ENCODE peak calls at places on chromosomes 12 and 14, in four cellular contexts. S is retina, Z is NCI-H1105, G is left cardiac atrium. C is an unnamed sample.
A peak's percentile ranks its signal among the peaks of the same experiment; 100 is the strongest.

GRCh38 chr12:92582466-92582865 is 120.3 kb upstream of the PLEKHG7 start:
- DNase-seq in G (no peak), Z (no peak), S (no peak), C (no peak)

GRCh38 chr14:99137001-99137700 is 134.8 kb downstream of the BCL11B start:
- DNase-seq in Z (no peak), G (no peak), S (no peak), C (peak; percentile 44)

GRCh38 chr14:100341301-100342031 is 18.3 kb downstream of the SLC25A47 start:
- DNase-seq in G (peak; percentile 49), S (no peak), Z (no peak), C (no peak)

GRCh38 chr12:47821346-47821706 is 1.6 kb upstream of the HDAC7 start:
- DNase-seq in Z (no peak), G (no peak), S (no peak), C (no peak)

GRCh38 chr12:52125499-52125900 is 46.0 kb downstream of the SMIM41 start:
- DNase-seq in G (no peak), Z (peak; percentile 36), S (peak; percentile 38), C (no peak)

GRCh38 chr14:79583738-79584405 is 627.4 kb downstream of the DIO2 start:
- DNase-seq in Z (no peak), S (no peak), G (no peak), C (no peak)

GRCh38 chr14:39217214-39217879 is 16.4 kb upstream of the MIA2 start:
- DNase-seq in G (no peak), Z (no peak), S (no peak), C (no peak)

GRCh38 chr12:12201274-12201758 is 65.5 kb downstream of the LRP6 start:
- DNase-seq in G (no peak), S (no peak), Z (no peak), C (no peak)

GRCh38 chr12:26906704-26907103 is 31.1 kb downstream of the INTS13 start:
- DNase-seq in G (no peak), S (no peak), Z (peak; percentile 82), C (no peak)

GRCh38 chr14:49909016-49909415 is 16.1 kb downstream of the ARF6 start:
- DNase-seq in G (no peak), Z (no peak), S (no peak), C (no peak)

GRCh38 chr12:26229910-26230309 is 34.5 kb downstream of the SSPN start:
- DNase-seq in Z (no peak), S (no peak), G (no peak), C (no peak)

GRCh38 chr14:21414137-21414631 is 30.4 kb upstream of the SUPT16H start:
- DNase-seq in G (no peak), Z (no peak), S (no peak), C (no peak)

GRCh38 chr14:66638688-66639087 is 130.7 kb downstream of the GPHN start:
- DNase-seq in Z (no peak), G (no peak), S (no peak), C (no peak)

GRCh38 chr12:29286081-29286800 is 94.7 kb downstream of the ERGIC2 start:
- DNase-seq in S (no peak), G (no peak), Z (no peak), C (no peak)

GRCh38 chr12:56267443-56268071 is 815 bp downstream of the COQ10A start:
- DNase-seq in Z (peak; percentile 14), G (no peak), S (no peak), C (no peak)

GRCh38 chr12:122207391-122207790 is 3.9 kb downstream of the B3GNT4 start:
- DNase-seq in Z (no peak), S (no peak), G (no peak), C (no peak)

GRCh38 chr12:93302331-93303229 is 75.1 kb upstream of the NUDT4 start:
- DNase-seq in Z (no peak), S (no peak), G (no peak), C (no peak)

GRCh38 chr12:89770391-89770790 is 61.8 kb upstream of the ATP2B1 start:
- DNase-seq in Z (no peak), G (no peak), S (no peak), C (no peak)

GRCh38 chr12:102504280-102504679 is 23.9 kb upstream of the IGF1 start:
- DNase-seq in G (no peak), S (no peak), Z (no peak), C (no peak)

GRCh38 chr12:5803532-5803931 is 141.5 kb downstream of the ANO2 start:
- DNase-seq in G (no peak), Z (no peak), S (no peak), C (no peak)

GRCh38 chr14:88411039-88411438 is 25.6 kb downstream of the SPATA7 start:
- DNase-seq in S (no peak), Z (no peak), G (no peak), C (no peak)

GRCh38 chr14:104898870-104899510 is 25.7 kb upstream of the PLD4 start:
- DNase-seq in G (peak; percentile 29), Z (no peak), S (no peak), C (no peak)

GRCh38 chr12:80701388-80701787 is 6.0 kb upstream of the MYF6 start:
- DNase-seq in S (no peak), G (no peak), Z (no peak), C (no peak)

GRCh38 chr12:86838709-86839108 is 582.5 kb upstream of the MGAT4C start:
- DNase-seq in G (no peak), S (peak; percentile 11), Z (no peak), C (no peak)

GRCh38 chr12:21711376-21711775 is 53.7 kb upstream of the LDHB start:
- DNase-seq in Z (no peak), G (no peak), S (no peak), C (no peak)

GRCh38 chr12:64506955-64507354 is 55.0 kb downstream of the TBK1 start:
- DNase-seq in S (no peak), Z (no peak), G (no peak), C (no peak)

GRCh38 chr14:101122114-101122854 is 218.8 kb upstream of the RTL1 start:
- DNase-seq in S (peak; percentile 10), G (peak; percentile 18), Z (no peak), C (no peak)

GRCh38 chr12:116737774-116738657 is at the start of the genes RNFT2 and SPRING1:
- DNase-seq in S (peak; percentile 97), Z (peak; percentile 99), G (peak; percentile 99), C (peak; percentile 99)

GRCh38 chr12:25764892-25765291 is 193.6 kb upstream of the RASSF8 start:
- DNase-seq in Z (no peak), G (no peak), S (no peak), C (no peak)

GRCh38 chr12:123992118-123992825 is 19.3 kb downstream of the ZNF664 start:
- DNase-seq in Z (no peak), G (no peak), S (no peak), C (no peak)

GRCh38 chr14:23008836-23009235 is 1.1 kb downstream of the C14orf93 start:
- DNase-seq in Z (peak; percentile 77), S (no peak), G (no peak), C (no peak)

GRCh38 chr12:51904951-51905471 is 2.3 kb upstream of the ACVRL1 start:
- DNase-seq in G (peak; percentile 36), S (no peak), Z (no peak), C (no peak)

GRCh38 chr12:131105736-131106356 is 152.1 kb downstream of the ADGRD1 start:
- DNase-seq in G (no peak), S (no peak), Z (no peak), C (no peak)